ENCODE peak calls at places on chromosomes 6 and 20, in five cellular contexts. C, B, I, U and T are unnamed samples.

GRCh38 chr6:85643530-85644373 is 1.1 kb upstream of the SYNCRIP start:
- DNase-seq in B (peak), C (peak), U (peak), I (peak), T (peak)

GRCh38 chr6:153028261-153028660 is 25.8 kb upstream of the MTRF1L start:
- DNase-seq in U (no peak), I (no peak), C (no peak), B (no peak), T (no peak)

GRCh38 chr6:53811082-53811481 is 16.3 kb downstream of the LRRC1 start:
- DNase-seq in I (no peak), C (peak), B (peak), U (no peak), T (no peak)

GRCh38 chr20:53716385-53716784 is 122.7 kb upstream of the ZNF217 start:
- DNase-seq in B (no peak), I (no peak), U (no peak), C (no peak), T (no peak)

GRCh38 chr6:23983691-23984090 is 142.3 kb upstream of the NRSN1 start:
- DNase-seq in C (no peak), B (no peak), I (no peak), U (no peak), T (no peak)

GRCh38 chr6:103715269-103715668 is 1144.5 kb downstream of the HACE1 start:
- DNase-seq in B (no peak), U (no peak), C (no peak), I (no peak), T (no peak)

GRCh38 chr20:12925214-12925755 is 83.5 kb upstream of the SPTLC3 start:
- DNase-seq in B (peak), C (peak), I (peak), U (peak), T (peak)

GRCh38 chr20:49340161-49340966 is 62.5 kb upstream of the ZNFX1 start:
- DNase-seq in B (no peak), I (no peak), U (no peak), C (no peak), T (peak)

GRCh38 chr20:35171753-35172433 is at the start of gene PROCR:
- DNase-seq in C (peak), U (peak), B (peak), I (peak), T (peak)

GRCh38 chr6:156107514-156108150 is 652.0 kb upstream of the NOX3 start:
- DNase-seq in C (no peak), U (no peak), B (no peak), I (no peak), T (no peak)

GRCh38 chr20:2337142-2337541 is 41.3 kb downstream of the TGM3 start:
- DNase-seq in I (no peak), B (no peak), C (no peak), U (no peak), T (no peak)

GRCh38 chr20:53879048-53879684 is 191.2 kb downstream of the BCAS1 start:
- DNase-seq in C (no peak), I (no peak), B (no peak), U (no peak), T (no peak)

GRCh38 chr6:12262236-12263061 is 27.7 kb upstream of the EDN1 start:
- DNase-seq in I (no peak), B (no peak), U (no peak), C (no peak), T (no peak)

GRCh38 chr6:1862411-1862810 is 252.7 kb downstream of the FOXC1 start:
- DNase-seq in B (no peak), I (no peak), U (no peak), C (no peak), T (no peak)

GRCh38 chr6:100512203-100512862 is 47.6 kb upstream of the SIM1 start:
- DNase-seq in B (peak), I (no peak), U (peak), C (no peak), T (peak)

GRCh38 chr6:168666751-168667427 is 225.9 kb downstream of the SMOC2 start:
- DNase-seq in B (no peak), I (no peak), U (no peak), C (no peak), T (no peak)

GRCh38 chr6:4660377-4661321 is 115.6 kb upstream of the CDYL start:
- DNase-seq in B (no peak), C (no peak), U (no peak), I (no peak), T (peak)

GRCh38 chr6:111090766-111091165 is 3.5 kb downstream of the SLC16A10 start:
- DNase-seq in U (no peak), B (no peak), C (no peak), I (no peak), T (no peak)
- H3K4me3 ChIP-seq in U (no peak), B (no peak), C (no peak), I (no peak), T (no peak)

GRCh38 chr6:28351493-28351925 is 1.8 kb downstream of the ZKSCAN3 start:
- DNase-seq in I (no peak), B (no peak), U (no peak), C (no peak), T (no peak)
- H3K4me3 ChIP-seq in I (no peak), B (no peak), U (no peak), C (peak), T (no peak)

DNA sequence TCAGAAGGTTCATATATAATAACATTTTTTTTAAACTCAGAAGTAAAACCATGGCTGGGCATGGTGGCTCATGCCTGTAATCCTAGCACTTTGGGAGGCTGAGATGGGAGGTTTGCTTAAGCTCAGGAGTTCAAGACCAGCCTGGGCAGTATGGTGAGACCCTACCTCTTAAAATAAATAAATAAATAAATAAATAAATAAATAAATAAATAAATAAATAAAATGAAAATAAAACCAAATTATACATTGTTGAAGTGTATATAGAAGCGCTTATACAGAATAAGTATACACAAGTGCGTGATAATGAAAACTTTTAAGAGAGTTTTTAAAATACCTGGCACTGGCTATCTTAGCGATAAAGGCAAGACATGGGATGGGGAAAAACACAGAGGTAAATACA is 71.6 kb downstream of the OR2B2 start:
- DNase-seq in B (no peak), C (no peak), U (no peak), I (no peak), T (no peak)
- H3K4me3 ChIP-seq in B (no peak), C (no peak), U (no peak), I (no peak), T (peak)

GRCh38 chr20:58271596-58272460 is 37.7 kb upstream of the RAB22A start:
- DNase-seq in I (peak), C (no peak), B (peak), U (no peak), T (peak)
- H3K4me3 ChIP-seq in I (no peak), C (no peak), B (no peak), U (no peak), T (no peak)

DNA sequence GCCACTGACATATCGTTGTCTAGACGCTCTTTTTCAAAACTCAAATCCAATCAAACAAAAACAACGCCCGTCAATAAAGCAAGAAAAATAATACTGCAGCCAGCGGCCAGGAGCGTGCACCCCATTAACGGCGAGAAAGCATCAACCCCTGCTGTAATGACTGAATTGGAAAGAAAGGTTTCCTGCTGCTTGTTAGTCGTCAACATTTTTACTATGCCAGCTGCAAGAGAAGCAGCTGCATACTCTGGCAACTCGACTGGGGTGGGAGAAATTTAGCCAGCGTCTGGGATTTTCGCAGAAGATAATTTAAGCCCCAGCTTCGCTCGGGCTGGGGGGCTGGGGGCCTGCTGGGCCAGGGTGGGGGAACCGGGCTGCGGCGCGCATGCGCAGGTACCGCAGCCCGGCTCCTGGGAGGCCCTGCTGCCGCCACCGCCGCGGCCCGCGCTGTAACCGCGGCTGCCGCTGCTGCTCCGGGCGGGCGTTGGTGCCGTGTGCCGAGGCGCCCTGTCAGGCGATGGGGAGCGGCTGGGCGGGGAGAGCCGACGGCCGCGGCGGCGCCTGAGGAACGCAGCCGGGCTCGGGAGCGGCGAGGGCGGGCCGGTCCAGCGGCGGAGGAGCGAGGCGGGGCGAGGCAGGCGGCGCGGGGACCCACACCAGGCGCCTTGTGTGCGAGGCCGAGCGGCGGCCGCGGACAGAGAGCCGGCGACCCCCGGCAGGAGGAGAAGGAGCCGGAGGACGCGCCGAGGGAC is 732 bp upstream of the STXBP5 start:
- DNase-seq in U (peak), C (peak), B (peak), I (no peak), T (peak)
- H3K4me3 ChIP-seq in U (peak), C (peak), B (peak), I (peak), T (peak)

GRCh38 chr6:30511147-30511546 is 21.8 kb downstream of the HLA-E start:
- DNase-seq in U (no peak), I (no peak), C (no peak), B (no peak), T (no peak)

GRCh38 chr6:30513451-30513850 is 24.1 kb downstream of the HLA-E start:
- DNase-seq in B (no peak), C (no peak), I (no peak), U (no peak), T (no peak)

GRCh38 chr6:30515967-30516753 is 26.9 kb downstream of the HLA-E start:
- DNase-seq in I (peak), B (peak), C (peak), U (peak), T (peak)

GRCh38 chr6:30518505-30518850 is 29.2 kb downstream of the HLA-E start:
- DNase-seq in B (no peak), I (no peak), U (no peak), C (no peak), T (no peak)

DNA sequence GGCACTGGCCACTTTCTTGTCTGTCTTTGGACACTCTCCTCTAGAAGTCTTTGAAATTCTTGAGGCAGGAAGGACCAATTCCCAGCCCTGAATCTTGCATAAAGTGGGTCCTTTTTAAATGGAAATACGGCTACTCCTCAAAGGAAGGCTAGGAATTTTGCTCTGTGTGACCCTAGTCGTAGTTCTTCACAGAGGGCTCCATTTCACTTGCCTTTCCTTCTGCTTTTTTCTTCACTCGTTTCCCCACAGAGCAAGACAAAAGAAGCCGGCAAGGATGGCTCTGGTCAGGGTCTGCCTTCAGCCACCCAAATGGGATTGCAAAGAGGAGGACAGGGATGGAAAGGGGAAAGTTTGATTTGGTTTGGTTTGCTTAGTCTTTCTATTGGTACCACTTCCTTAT is 25.8 kb downstream of the HLA-E start:
- DNase-seq in B (no peak), U (no peak), C (no peak), I (no peak), T (no peak)
- H3K4me3 ChIP-seq in B (no peak), U (no peak), C (no peak), I (no peak), T (no peak)